ENCODE peak calls at places on chromosomes 11 and 22, in four cellular contexts. One of them, this sample, is unnamed.

GRCh38 chr11:86919557-86920210 is 35.5 kb downstream of the FZD4 start:
- DNase-seq in AG10803: peak
- DNase-seq in left ventricle myocardium inferior: no peak
- DNase-seq in transverse colon: no peak
- DNase-seq in this sample: no peak

GRCh38 chr22:34975721-34976120 is 90.2 kb upstream of the ISX start:
- DNase-seq in AG10803: peak
- DNase-seq in left ventricle myocardium inferior: no peak
- DNase-seq in transverse colon: no peak
- DNase-seq in this sample: no peak

GRCh38 chr22:23418159-23418788 is 161.8 kb downstream of the IGLL1 start:
- DNase-seq in AG10803: no peak
- DNase-seq in left ventricle myocardium inferior: no peak
- DNase-seq in transverse colon: no peak
- DNase-seq in this sample: no peak

GRCh38 chr11:61121917-61122316 is 19.6 kb downstream of the CD5 start:
- DNase-seq in AG10803: no peak
- DNase-seq in left ventricle myocardium inferior: no peak
- DNase-seq in transverse colon: no peak
- DNase-seq in this sample: no peak

GRCh38 chr11:76175731-76176303 is 30.5 kb downstream of the WNT11 start:
- DNase-seq in AG10803: no peak
- DNase-seq in left ventricle myocardium inferior: no peak
- DNase-seq in transverse colon: no peak
- DNase-seq in this sample: no peak

GRCh38 chr11:75524576-75525432 is 937 bp downstream of the GDPD5 start:
- DNase-seq in AG10803: peak
- DNase-seq in left ventricle myocardium inferior: no peak
- DNase-seq in transverse colon: peak
- DNase-seq in this sample: peak

GRCh38 chr11:88484873-88485621 is 147.5 kb upstream of the CTSC start:
- DNase-seq in AG10803: peak
- DNase-seq in left ventricle myocardium inferior: no peak
- DNase-seq in transverse colon: peak
- DNase-seq in this sample: no peak

GRCh38 chr11:35712533-35712932 is 50.0 kb downstream of the TRIM44 start:
- DNase-seq in AG10803: no peak
- DNase-seq in left ventricle myocardium inferior: no peak
- DNase-seq in transverse colon: no peak
- DNase-seq in this sample: no peak

GRCh38 chr22:50079689-50080465 is 5.3 kb downstream of the MLC1 start:
- DNase-seq in AG10803: no peak
- DNase-seq in left ventricle myocardium inferior: no peak
- DNase-seq in transverse colon: no peak
- DNase-seq in this sample: no peak

GRCh38 chr22:44452531-44453420 is 45.3 kb downstream of the RTL6 start:
- DNase-seq in AG10803: no peak
- DNase-seq in left ventricle myocardium inferior: no peak
- DNase-seq in transverse colon: no peak
- DNase-seq in this sample: no peak

GRCh38 chr22:48796295-48797015 is 1031.2 kb downstream of the BRD1 start:
- DNase-seq in AG10803: no peak
- DNase-seq in left ventricle myocardium inferior: no peak
- DNase-seq in transverse colon: no peak
- DNase-seq in this sample: no peak

GRCh38 chr11:10298342-10298741 is 4.3 kb upstream of the SBF2 start:
- DNase-seq in AG10803: peak
- DNase-seq in left ventricle myocardium inferior: no peak
- DNase-seq in transverse colon: no peak
- DNase-seq in this sample: no peak

GRCh38 chr11:114017723-114018122 is 41.8 kb upstream of the ZBTB16 start:
- DNase-seq in AG10803: peak
- DNase-seq in left ventricle myocardium inferior: no peak
- DNase-seq in transverse colon: no peak
- DNase-seq in this sample: no peak

GRCh38 chr22:38418589-38418988 is 36.4 kb downstream of the KCNJ4 start:
- DNase-seq in AG10803: no peak
- DNase-seq in left ventricle myocardium inferior: no peak
- DNase-seq in transverse colon: no peak
- DNase-seq in this sample: no peak

This sample was measured in ovary.